ENCODE peak calls at places on chromosomes 4 and X, in ten cellular contexts. One of them, this sample, is unnamed.

GRCh38 chrX:13197961-13198761 is 121.7 kb downstream of the ATXN3L start:
- DNase-seq in adrenal gland: no peak
- DNase-seq in psoas muscle: no peak
- DNase-seq in heart left ventricle: no peak
- DNase-seq in ovary: no peak
- DNase-seq in tibial nerve: no peak
- DNase-seq in AG04450: no peak
- DNase-seq in left ventricle myocardium inferior: no peak
- DNase-seq in OCI-LY7: no peak
- DNase-seq in H1: no peak
- DNase-seq in this sample: no peak

GRCh38 chr4:8331567-8331955 is 62.0 kb downstream of the HTRA3 start:
- DNase-seq in adrenal gland: no peak
- DNase-seq in psoas muscle: no peak
- DNase-seq in heart left ventricle: peak
- DNase-seq in ovary: no peak
- DNase-seq in tibial nerve: no peak
- DNase-seq in AG04450: no peak
- DNase-seq in left ventricle myocardium inferior: no peak
- DNase-seq in OCI-LY7: no peak
- DNase-seq in H1: no peak
- DNase-seq in this sample: peak

GRCh38 chr4:114535725-114536124 is 62.9 kb upstream of the UGT8 start:
- DNase-seq in adrenal gland: no peak
- DNase-seq in psoas muscle: no peak
- DNase-seq in heart left ventricle: no peak
- DNase-seq in ovary: no peak
- DNase-seq in tibial nerve: no peak
- DNase-seq in AG04450: no peak
- DNase-seq in left ventricle myocardium inferior: no peak
- DNase-seq in OCI-LY7: no peak
- DNase-seq in H1: no peak
- DNase-seq in this sample: no peak

GRCh38 chrX:119734897-119735339 is 23.5 kb upstream of the SOWAHD start:
- DNase-seq in adrenal gland: peak
- DNase-seq in psoas muscle: peak
- DNase-seq in heart left ventricle: peak
- DNase-seq in ovary: no peak
- DNase-seq in tibial nerve: no peak
- DNase-seq in AG04450: no peak
- DNase-seq in left ventricle myocardium inferior: peak
- DNase-seq in OCI-LY7: no peak
- DNase-seq in H1: no peak
- DNase-seq in this sample: peak

GRCh38 chr4:136864580-136865185 is 667.6 kb downstream of the PCDH18 start:
- DNase-seq in adrenal gland: peak
- DNase-seq in psoas muscle: no peak
- DNase-seq in heart left ventricle: no peak
- DNase-seq in ovary: no peak
- DNase-seq in tibial nerve: peak
- DNase-seq in AG04450: peak
- DNase-seq in left ventricle myocardium inferior: no peak
- DNase-seq in OCI-LY7: peak
- DNase-seq in H1: no peak
- DNase-seq in this sample: no peak

GRCh38 chr4:159416073-159416472 is 313.2 kb downstream of the RAPGEF2 start:
- DNase-seq in adrenal gland: no peak
- DNase-seq in psoas muscle: no peak
- DNase-seq in heart left ventricle: no peak
- DNase-seq in ovary: no peak
- DNase-seq in tibial nerve: no peak
- DNase-seq in AG04450: no peak
- DNase-seq in left ventricle myocardium inferior: no peak
- DNase-seq in OCI-LY7: no peak
- DNase-seq in H1: no peak
- DNase-seq in this sample: no peak

GRCh38 chrX:40062525-40063193 is 35.1 kb downstream of the BCOR start:
- DNase-seq in adrenal gland: no peak
- DNase-seq in psoas muscle: no peak
- DNase-seq in heart left ventricle: no peak
- DNase-seq in ovary: no peak
- DNase-seq in tibial nerve: no peak
- DNase-seq in AG04450: no peak
- DNase-seq in left ventricle myocardium inferior: no peak
- DNase-seq in OCI-LY7: no peak
- DNase-seq in H1: no peak
- DNase-seq in this sample: peak

GRCh38 chr4:124097447-124097846 is 615.1 kb downstream of the ANKRD50 start:
- DNase-seq in adrenal gland: no peak
- DNase-seq in psoas muscle: no peak
- DNase-seq in heart left ventricle: no peak
- DNase-seq in ovary: no peak
- DNase-seq in tibial nerve: no peak
- DNase-seq in AG04450: no peak
- DNase-seq in left ventricle myocardium inferior: no peak
- DNase-seq in OCI-LY7: no peak
- DNase-seq in H1: no peak
- DNase-seq in this sample: no peak

GRCh38 chr4:1684756-1685603 is 867 bp upstream of the FAM53A start:
- DNase-seq in adrenal gland: no peak
- DNase-seq in psoas muscle: no peak
- DNase-seq in heart left ventricle: no peak
- DNase-seq in ovary: peak
- DNase-seq in tibial nerve: no peak
- DNase-seq in AG04450: no peak
- DNase-seq in left ventricle myocardium inferior: no peak
- DNase-seq in OCI-LY7: no peak
- DNase-seq in H1: no peak
- DNase-seq in this sample: no peak

GRCh38 chrX:123918106-123918721 is 43.3 kb upstream of the STAG2 start:
- DNase-seq in adrenal gland: no peak
- DNase-seq in psoas muscle: no peak
- DNase-seq in heart left ventricle: no peak
- DNase-seq in ovary: no peak
- DNase-seq in tibial nerve: no peak
- DNase-seq in AG04450: no peak
- DNase-seq in left ventricle myocardium inferior: no peak
- DNase-seq in OCI-LY7: no peak
- DNase-seq in H1: no peak
- DNase-seq in this sample: no peak

GRCh38 chr4:163495900-163496299 is 1.4 kb downstream of the TMA16 start:
- DNase-seq in adrenal gland: no peak
- DNase-seq in psoas muscle: no peak
- DNase-seq in heart left ventricle: no peak
- DNase-seq in ovary: no peak
- DNase-seq in tibial nerve: no peak
- DNase-seq in AG04450: no peak
- DNase-seq in left ventricle myocardium inferior: no peak
- DNase-seq in OCI-LY7: peak
- DNase-seq in H1: no peak
- DNase-seq in this sample: no peak

GRCh38 chr4:1354136-1354982 is 7.4 kb downstream of the UVSSA start:
- DNase-seq in adrenal gland: no peak
- DNase-seq in psoas muscle: no peak
- DNase-seq in heart left ventricle: no peak
- DNase-seq in ovary: no peak
- DNase-seq in tibial nerve: no peak
- DNase-seq in AG04450: no peak
- DNase-seq in left ventricle myocardium inferior: no peak
- DNase-seq in OCI-LY7: no peak
- DNase-seq in H1: no peak
- DNase-seq in this sample: no peak

DNA sequence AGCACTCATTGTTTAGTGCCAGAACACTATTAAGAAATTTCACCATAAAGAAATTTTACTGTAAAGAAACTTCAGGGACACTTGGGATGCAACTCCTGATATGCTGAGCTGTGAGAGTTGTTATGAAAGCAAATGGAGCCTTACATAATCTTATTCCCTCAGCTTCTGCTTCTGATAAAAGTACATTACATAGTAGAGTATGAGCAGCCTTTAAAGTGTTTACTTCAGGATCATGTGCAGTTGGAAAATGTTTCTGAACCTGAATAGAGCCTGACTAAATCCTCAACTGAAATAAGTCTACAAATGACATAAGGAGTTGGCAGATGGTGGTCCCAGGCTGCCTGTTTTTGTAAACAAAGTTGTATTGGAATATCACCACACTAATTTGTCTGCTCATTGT is 19.3 kb downstream of the RASSF6 start:
- DNase-seq in adrenal gland: no peak
- DNase-seq in psoas muscle: no peak
- DNase-seq in heart left ventricle: no peak
- DNase-seq in ovary: no peak
- DNase-seq in tibial nerve: no peak
- DNase-seq in AG04450: no peak
- DNase-seq in left ventricle myocardium inferior: no peak
- DNase-seq in OCI-LY7: no peak
- DNase-seq in H1: no peak
- DNase-seq in this sample: no peak
- TF ChIP-seq CTCF in adrenal gland: no peak
- TF ChIP-seq CTCF in psoas muscle: no peak
- TF ChIP-seq CTCF in heart left ventricle: no peak
- TF ChIP-seq CTCF in ovary: no peak
- TF ChIP-seq CTCF in tibial nerve: no peak
- TF ChIP-seq CTCF in AG04450: no peak
- TF ChIP-seq CTCF in left ventricle myocardium inferior: no peak
- TF ChIP-seq CTCF in OCI-LY7: no peak
- TF ChIP-seq CTCF in H1: no peak
- TF ChIP-seq CTCF in this sample: no peak

GRCh38 chrX:29530520-29530919 is 684.8 kb upstream of the MAGEB2 start:
- DNase-seq in adrenal gland: no peak
- DNase-seq in psoas muscle: no peak
- DNase-seq in heart left ventricle: no peak
- DNase-seq in ovary: no peak
- DNase-seq in tibial nerve: no peak
- DNase-seq in AG04450: peak
- DNase-seq in left ventricle myocardium inferior: no peak
- DNase-seq in OCI-LY7: no peak
- DNase-seq in H1: no peak
- DNase-seq in this sample: no peak

GRCh38 chrX:29531336-29531735 is 684.0 kb upstream of the MAGEB2 start:
- DNase-seq in adrenal gland: no peak
- DNase-seq in psoas muscle: no peak
- DNase-seq in heart left ventricle: no peak
- DNase-seq in ovary: no peak
- DNase-seq in tibial nerve: no peak
- DNase-seq in AG04450: no peak
- DNase-seq in left ventricle myocardium inferior: no peak
- DNase-seq in OCI-LY7: no peak
- DNase-seq in H1: no peak
- DNase-seq in this sample: no peak

DNA sequence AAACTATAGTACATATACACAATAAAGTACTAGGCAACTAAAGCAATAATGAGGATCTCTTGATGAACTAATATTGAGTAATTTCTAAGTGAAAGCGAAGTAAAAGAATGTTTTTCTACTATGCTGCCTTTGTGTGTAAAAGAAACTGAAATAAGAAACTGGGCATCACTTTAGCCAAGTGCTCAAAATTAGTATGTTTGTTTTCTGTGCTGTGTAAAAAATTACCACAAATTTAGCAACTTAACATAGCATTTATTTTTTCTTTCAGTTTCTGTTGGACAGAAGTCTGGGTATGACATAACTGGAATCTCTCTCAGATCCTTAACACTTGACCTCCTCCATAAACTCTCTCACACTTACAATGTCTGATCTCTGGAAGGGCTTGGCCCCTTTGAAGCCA is 687.1 kb upstream of the MAGEB2 start:
- DNase-seq in adrenal gland: no peak
- DNase-seq in psoas muscle: no peak
- DNase-seq in heart left ventricle: no peak
- DNase-seq in ovary: no peak
- DNase-seq in tibial nerve: no peak
- DNase-seq in AG04450: no peak
- DNase-seq in left ventricle myocardium inferior: no peak
- DNase-seq in OCI-LY7: no peak
- DNase-seq in H1: no peak
- DNase-seq in this sample: no peak
- H3K4me3 ChIP-seq in adrenal gland: no peak
- H3K4me3 ChIP-seq in psoas muscle: no peak
- H3K4me3 ChIP-seq in heart left ventricle: no peak
- H3K4me3 ChIP-seq in ovary: no peak
- H3K4me3 ChIP-seq in tibial nerve: no peak
- H3K4me3 ChIP-seq in AG04450: no peak
- H3K4me3 ChIP-seq in left ventricle myocardium inferior: no peak
- H3K4me3 ChIP-seq in OCI-LY7: no peak
- H3K4me3 ChIP-seq in H1: no peak
- H3K4me3 ChIP-seq in this sample: no peak

GRCh38 chr4:87076690-87077358 is 142.0 kb downstream of the AFF1 start:
- DNase-seq in adrenal gland: no peak
- DNase-seq in psoas muscle: no peak
- DNase-seq in heart left ventricle: no peak
- DNase-seq in ovary: no peak
- DNase-seq in tibial nerve: no peak
- DNase-seq in AG04450: no peak
- DNase-seq in left ventricle myocardium inferior: no peak
- DNase-seq in OCI-LY7: no peak
- DNase-seq in H1: no peak
- DNase-seq in this sample: no peak
- H3K27ac ChIP-seq in adrenal gland: no peak
- H3K27ac ChIP-seq in psoas muscle: peak
- H3K27ac ChIP-seq in heart left ventricle: no peak
- H3K27ac ChIP-seq in ovary: no peak
- H3K27ac ChIP-seq in tibial nerve: no peak
- H3K27ac ChIP-seq in AG04450: no peak
- H3K27ac ChIP-seq in left ventricle myocardium inferior: peak
- H3K27ac ChIP-seq in OCI-LY7: no peak
- H3K27ac ChIP-seq in H1: no peak
- H3K27ac ChIP-seq in this sample: peak

DNA sequence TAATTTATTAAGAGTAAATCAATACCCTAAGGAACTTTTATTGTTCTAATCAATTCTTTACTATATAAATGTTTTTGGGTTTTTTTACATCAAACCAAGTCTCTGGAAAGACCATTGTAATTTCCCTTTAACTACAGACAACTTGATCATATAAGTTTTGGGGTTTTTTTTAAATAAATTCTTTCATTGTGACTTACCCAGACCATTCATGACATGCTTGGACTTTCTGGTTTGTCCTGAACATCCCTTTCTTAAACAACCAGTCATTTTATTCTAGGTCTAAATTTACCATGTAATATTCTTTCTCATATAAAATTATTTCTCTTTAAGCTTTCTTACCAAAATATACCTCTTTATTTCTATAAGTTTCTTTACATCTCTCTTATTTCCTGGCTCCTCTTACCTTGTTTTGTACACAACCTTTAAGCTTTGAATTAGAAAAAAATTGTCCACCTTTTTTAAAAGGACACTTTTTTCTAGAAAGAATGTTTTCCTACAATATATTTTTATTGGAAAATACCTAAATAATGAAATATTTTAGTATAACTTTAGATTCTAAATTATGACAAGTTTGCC is 8.4 kb downstream of the CNGA1 start:
- DNase-seq in adrenal gland: no peak
- DNase-seq in psoas muscle: no peak
- DNase-seq in heart left ventricle: no peak
- DNase-seq in ovary: no peak
- DNase-seq in tibial nerve: no peak
- DNase-seq in AG04450: no peak
- DNase-seq in left ventricle myocardium inferior: no peak
- DNase-seq in OCI-LY7: peak
- DNase-seq in H1: no peak
- DNase-seq in this sample: no peak
- TF ChIP-seq CTCF in adrenal gland: no peak
- TF ChIP-seq CTCF in psoas muscle: no peak
- TF ChIP-seq CTCF in heart left ventricle: no peak
- TF ChIP-seq CTCF in ovary: no peak
- TF ChIP-seq CTCF in tibial nerve: no peak
- TF ChIP-seq CTCF in AG04450: no peak
- TF ChIP-seq CTCF in left ventricle myocardium inferior: no peak
- TF ChIP-seq CTCF in OCI-LY7: no peak
- TF ChIP-seq CTCF in H1: no peak
- TF ChIP-seq CTCF in this sample: no peak